ENCODE peak calls at places on chromosomes 16 and 17, in nine cellular contexts. E is tibial nerve; S is sigmoid colon; C is upper lobe of left lung; D is CD8-positive, alpha-beta T cell; U is Peyer's patch; A is transverse colon; Q is PC-3; L is CD4-positive, alpha-beta memory T cell. V is an unnamed sample. For H3K4me1, the result is how much of the 10 kb centered on the place peaks cover.

GRCh38 chr17:4742629-4743028 is 2.9 kb upstream of the CXCL16 start:
- DNase-seq in E (no peak), S (no peak), C (no peak), D (no peak), U (no peak), A (no peak), Q (no peak), L (no peak), V (no peak)

GRCh38 chr17:31517524-31517923 is 126.0 kb downstream of the RAB11FIP4 start:
- DNase-seq in E (no peak), S (no peak), C (no peak), D (no peak), U (no peak), A (no peak), Q (peak), L (no peak), V (no peak)

GRCh38 chr17:42407289-42407836 is 15.7 kb downstream of the CAVIN1 start:
- DNase-seq in E (peak), S (peak), C (peak), D (peak), U (peak), A (peak), Q (no peak), L (peak), V (peak)

GRCh38 chr17:52213451-52213850 is 54.9 kb upstream of the CA10 start:
- DNase-seq in E (no peak), S (no peak), C (no peak), D (no peak), U (no peak), A (no peak), Q (no peak), L (no peak), V (no peak)

GRCh38 chr17:11986939-11987329 is 10.3 kb downstream of the ZNF18 start:
- DNase-seq in E (no peak), S (no peak), C (no peak), D (no peak), U (no peak), A (no peak), Q (peak), L (no peak), V (no peak)

GRCh38 chr17:64661981-64662773 is at the start of gene SMURF2:
- DNase-seq in E (peak), S (peak), C (peak), D (peak), U (peak), A (peak), Q (peak), L (peak), V (peak)

GRCh38 chr17:33977729-33978514 is 277.2 kb upstream of the CCL2 start:
- DNase-seq in E (no peak), S (no peak), C (no peak), D (no peak), U (no peak), A (no peak), Q (no peak), L (no peak), V (no peak)

GRCh38 chr16:81767987-81768592 is 11.0 kb upstream of the PLCG2 start:
- DNase-seq in E (no peak), S (no peak), C (no peak), D (no peak), U (no peak), A (no peak), Q (peak), L (no peak), V (no peak)

GRCh38 chr17:57109393-57110151 is 24.5 kb downstream of the AKAP1 start:
- DNase-seq in E (no peak), S (peak), C (peak), D (no peak), U (no peak), A (peak), Q (no peak), L (no peak), V (no peak)

GRCh38 chr16:3729161-3730112 is 12.1 kb upstream of the TRAP1 start:
- DNase-seq in E (no peak), S (no peak), C (no peak), D (no peak), U (peak), A (no peak), Q (no peak), L (no peak), V (no peak)

GRCh38 chr17:48548687-48549621 is 4.0 kb upstream of the HOXB2 start:
- DNase-seq in E (no peak), S (no peak), C (no peak), D (no peak), U (no peak), A (no peak), Q (no peak), L (no peak), V (no peak)

GRCh38 chr17:48551601-48552452 is 6.9 kb upstream of the HOXB2 start:
- DNase-seq in E (no peak), S (peak), C (no peak), D (no peak), U (no peak), A (no peak), Q (no peak), L (no peak), V (peak)

GRCh38 chr17:48549909-48550308 is 5.0 kb upstream of the HOXB2 start:
- DNase-seq in E (no peak), S (peak), C (no peak), D (no peak), U (no peak), A (no peak), Q (no peak), L (no peak), V (no peak)

GRCh38 chr17:48551206-48551597 is 6.3 kb upstream of the HOXB2 start:
- DNase-seq in E (no peak), S (no peak), C (no peak), D (no peak), U (no peak), A (no peak), Q (no peak), L (no peak), V (no peak)

DNA sequence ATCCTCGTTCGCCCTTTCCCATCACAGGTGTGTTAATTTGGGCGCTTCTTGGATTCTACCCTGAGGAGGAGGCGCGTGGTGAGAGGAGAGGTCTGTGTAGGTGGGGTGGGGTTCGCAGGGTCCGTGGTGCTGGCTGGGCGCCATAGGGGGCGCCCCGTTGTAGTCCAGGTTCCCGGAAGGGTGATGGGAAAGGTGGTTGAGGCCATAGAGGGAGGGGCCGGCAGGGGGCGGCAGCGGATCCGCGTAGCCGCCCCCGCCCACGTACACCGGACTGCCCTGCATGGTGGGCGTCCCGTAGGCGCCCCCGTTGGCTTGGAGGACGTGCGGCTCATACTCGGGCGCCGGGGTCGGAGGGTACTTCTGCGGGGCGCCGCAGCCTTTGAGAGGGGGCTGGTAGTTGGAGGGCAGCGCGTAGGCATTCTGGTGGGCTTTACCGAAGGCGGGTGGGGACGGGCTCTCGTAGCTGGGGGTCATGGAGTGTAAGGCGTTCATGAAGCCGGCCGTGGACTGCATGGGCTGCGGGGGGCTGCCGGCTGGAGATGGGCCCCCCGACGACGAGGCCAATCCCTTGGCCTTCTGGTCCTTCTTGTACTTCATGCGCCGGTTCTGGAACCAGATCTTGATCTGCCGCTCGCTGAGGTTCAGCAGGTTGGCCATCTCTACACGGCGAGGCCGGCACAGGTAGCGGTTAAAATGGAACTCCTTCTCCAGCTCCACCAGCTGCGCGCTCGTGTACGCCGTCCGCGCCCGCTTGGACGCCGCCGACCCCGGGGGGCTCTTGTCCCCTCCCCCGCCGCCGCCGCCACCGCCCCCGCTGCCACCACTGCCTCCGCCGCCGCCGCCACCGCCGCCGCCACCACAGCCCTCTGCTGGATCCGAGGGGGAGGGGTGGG is 5.7 kb upstream of the HOXB2 start:
- DNase-seq in E (no peak), S (peak), C (no peak), D (no peak), U (no peak), A (no peak), Q (no peak), L (no peak), V (no peak)
- H3K27ac ChIP-seq in E (peak), S (peak), C (peak), D (no peak), U (peak), A (peak), Q (no peak), L (no peak), V (no peak)

GRCh38 chr17:422196-422930 is 69.8 kb upstream of the RPH3AL start:
- DNase-seq in E (no peak), S (no peak), C (no peak), D (no peak), U (no peak), A (no peak), Q (no peak), L (no peak), V (no peak)
- H3K4me1 ChIP-seq in E (under half), S (under half), C (under half), D (under half), U (under half), A (under half), Q (under half), L (under half), V (under half)

GRCh38 chr17:15492186-15492585 is 24.8 kb upstream of the CDRT4 start:
- DNase-seq in E (no peak), S (no peak), C (no peak), D (no peak), U (no peak), A (no peak), Q (no peak), L (no peak), V (no peak)
- H3K27ac ChIP-seq in E (peak), S (no peak), C (no peak), D (no peak), U (no peak), A (no peak), Q (peak), L (no peak), V (no peak)

DNA sequence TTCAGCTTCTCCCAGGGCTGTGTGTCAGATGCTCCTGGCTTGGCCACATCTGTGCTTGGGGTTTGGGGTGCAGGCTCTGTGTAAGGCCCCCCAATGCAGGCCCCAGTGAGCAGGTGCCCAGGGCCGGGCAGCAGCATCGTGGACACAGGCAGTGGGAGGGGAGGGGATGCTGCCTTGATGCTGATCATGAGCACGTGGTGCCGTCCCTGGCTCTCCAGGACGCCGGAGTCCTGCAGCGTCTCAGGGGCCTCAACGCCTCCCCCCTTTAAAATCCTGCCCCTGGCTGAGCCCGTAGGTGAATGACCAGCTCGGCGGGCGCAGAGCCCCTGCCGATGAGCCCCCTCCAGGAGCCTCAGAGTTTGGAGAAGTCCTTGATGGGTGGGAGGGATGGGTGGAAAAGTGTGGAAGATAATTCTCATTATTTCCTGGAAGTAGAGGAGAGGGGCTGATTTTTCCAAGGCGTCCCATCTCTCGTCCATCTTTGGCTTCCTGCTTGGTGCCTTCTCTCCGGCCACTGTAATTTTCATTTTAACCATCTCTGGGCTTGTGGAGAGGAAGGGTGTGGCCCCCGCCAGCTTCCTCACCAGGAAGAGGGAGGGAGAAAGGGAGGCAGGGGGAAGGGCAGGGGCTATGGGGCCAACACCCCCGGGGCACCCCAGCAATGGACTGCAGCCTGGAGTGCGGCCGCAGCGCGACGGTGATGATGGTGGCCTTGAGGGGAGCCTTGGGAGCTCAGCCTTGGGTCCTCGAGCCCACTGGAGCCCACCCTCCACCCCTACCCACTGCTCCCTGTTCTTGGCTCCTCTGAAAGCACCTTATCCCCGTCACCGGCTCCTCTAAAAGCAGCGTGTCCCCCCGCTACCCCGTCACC is 9.3 kb downstream of the METRNL start:
- DNase-seq in E (no peak), S (no peak), C (no peak), D (no peak), U (no peak), A (no peak), Q (no peak), L (no peak), V (no peak)
- H3K4me1 ChIP-seq in E (half or more), S (under half), C (half or more), D (under half), U (half or more), A (half or more), Q (under half), L (under half), V (under half)

GRCh38 chr17:48555616-48556533 is 11.0 kb upstream of the HOXB2 start:
- DNase-seq in E (no peak), S (peak), C (no peak), D (no peak), U (no peak), A (no peak), Q (peak), L (no peak), V (peak)

GRCh38 chr17:48553837-48554236 is 8.9 kb upstream of the HOXB2 start:
- DNase-seq in E (no peak), S (no peak), C (no peak), D (no peak), U (no peak), A (no peak), Q (no peak), L (no peak), V (no peak)

GRCh38 chr17:48555183-48555615 is 10.3 kb upstream of the HOXB2 start:
- DNase-seq in E (no peak), S (no peak), C (no peak), D (no peak), U (no peak), A (no peak), Q (peak), L (no peak), V (peak)

GRCh38 chr17:48553190-48553547 is 8.3 kb upstream of the HOXB2 start:
- DNase-seq in E (no peak), S (peak), C (no peak), D (no peak), U (no peak), A (no peak), Q (no peak), L (no peak), V (no peak)

DNA sequence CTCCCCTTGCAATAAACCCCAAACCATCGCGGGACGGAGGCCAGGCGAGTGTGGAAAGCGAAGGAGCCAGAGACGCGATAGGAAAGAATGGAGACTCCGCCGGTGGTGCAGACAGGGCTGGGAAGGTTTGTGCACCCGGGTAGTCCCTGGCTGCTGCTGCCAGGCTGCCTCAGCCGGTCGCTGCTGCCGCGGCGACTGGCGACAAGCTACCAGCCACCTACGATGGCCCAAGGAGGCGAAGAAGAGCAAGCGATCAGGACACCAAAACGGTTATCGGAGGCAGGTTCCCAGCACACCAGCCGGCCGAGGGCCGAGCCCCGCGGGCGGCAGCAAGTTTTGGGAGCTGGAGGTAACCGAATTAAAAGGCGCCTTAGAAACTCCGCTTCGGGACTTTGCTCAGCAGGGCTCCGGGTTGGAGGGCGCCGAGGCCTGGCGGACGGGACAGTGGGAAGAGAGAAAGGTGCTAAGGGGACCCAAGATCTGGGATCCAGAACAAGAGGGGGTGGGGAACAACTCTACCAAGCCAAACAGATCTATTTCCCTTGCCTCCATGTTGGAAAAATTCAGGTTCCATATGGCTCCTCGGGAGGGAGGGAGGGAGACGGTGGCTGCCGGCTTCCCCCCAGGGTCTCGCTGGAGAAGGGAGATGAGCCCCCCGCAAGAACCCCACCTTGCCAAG is 9.6 kb upstream of the HOXB2 start:
- DNase-seq in E (no peak), S (peak), C (no peak), D (no peak), U (no peak), A (no peak), Q (no peak), L (no peak), V (no peak)
- H3K27ac ChIP-seq in E (peak), S (peak), C (peak), D (no peak), U (peak), A (peak), Q (peak), L (no peak), V (no peak)

GRCh38 chr16:77916111-77916510 is 106.2 kb upstream of the CLEC3A start:
- DNase-seq in E (no peak), S (no peak), C (no peak), D (no peak), U (no peak), A (no peak), Q (no peak), L (no peak), V (no peak)
- H3K4me1 ChIP-seq in E (under half), S (under half), C (under half), D (under half), U (under half), A (under half), Q (under half), L (under half), V (under half)

GRCh38 chr17:17258011-17258410 is 21.0 kb upstream of the FLCN start:
- DNase-seq in E (no peak), S (no peak), C (no peak), D (no peak), U (peak), A (no peak), Q (no peak), L (no peak), V (no peak)

GRCh38 chr17:17253445-17253844 is 16.5 kb upstream of the FLCN start:
- DNase-seq in E (no peak), S (no peak), C (no peak), D (no peak), U (peak), A (no peak), Q (no peak), L (peak), V (no peak)

GRCh38 chr17:17258998-17259397 is 22.0 kb upstream of the FLCN start:
- DNase-seq in E (no peak), S (no peak), C (no peak), D (no peak), U (peak), A (no peak), Q (no peak), L (no peak), V (no peak)

GRCh38 chr17:17254026-17254425 is 17.1 kb upstream of the FLCN start:
- DNase-seq in E (no peak), S (no peak), C (no peak), D (no peak), U (no peak), A (no peak), Q (no peak), L (no peak), V (no peak)

GRCh38 chr17:17256316-17256715 is 19.3 kb upstream of the FLCN start:
- DNase-seq in E (no peak), S (no peak), C (no peak), D (no peak), U (no peak), A (no peak), Q (no peak), L (no peak), V (no peak)
- H3K27ac ChIP-seq in E (no peak), S (no peak), C (no peak), D (no peak), U (no peak), A (no peak), Q (no peak), L (no peak), V (no peak)

DNA sequence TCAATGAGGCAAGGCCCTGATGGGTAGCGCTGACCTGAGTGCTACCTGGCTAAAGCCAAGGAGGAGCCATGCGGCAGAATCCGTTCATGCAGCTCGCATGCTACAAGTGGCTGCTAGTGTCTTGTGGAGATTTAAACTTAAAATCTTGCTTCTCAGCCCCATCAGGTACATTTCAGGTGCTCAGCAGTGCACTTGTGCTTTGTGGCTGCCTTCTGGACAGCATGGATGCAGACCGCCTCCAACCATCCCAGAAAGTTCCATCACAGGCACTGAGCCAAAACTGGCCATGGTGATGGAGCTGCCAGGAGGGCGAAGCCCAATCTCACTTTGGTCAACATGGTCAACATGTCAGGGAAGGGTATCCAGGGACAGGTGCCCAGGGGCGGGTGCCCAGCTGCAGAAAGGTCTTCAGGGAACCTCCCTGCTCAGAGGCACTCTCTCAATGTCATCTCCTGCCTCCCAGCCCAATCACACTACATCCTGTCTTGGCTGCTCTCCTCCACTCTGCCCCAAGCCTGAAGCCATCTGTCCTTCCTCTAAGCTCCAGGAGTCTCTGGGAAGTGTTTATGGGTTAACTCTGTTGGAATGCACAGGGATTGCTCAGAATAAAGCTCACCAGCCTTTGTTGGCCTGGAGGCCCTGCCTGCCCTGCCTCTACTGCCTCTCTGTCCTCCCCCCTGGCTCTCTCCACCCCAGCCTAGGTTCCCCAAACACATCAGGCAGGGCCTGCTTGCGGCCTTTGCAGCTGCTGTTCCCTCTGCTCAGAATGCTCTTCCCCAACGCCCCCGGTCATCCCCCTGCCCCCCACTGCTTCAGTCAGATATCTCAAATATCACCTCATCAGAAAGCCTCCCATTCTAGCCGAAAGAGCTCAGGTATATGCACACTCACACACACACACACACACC is 18.3 kb upstream of the TNFRSF13B start:
- DNase-seq in E (no peak), S (peak), C (no peak), D (no peak), U (peak), A (no peak), Q (peak), L (no peak), V (no peak)
- H3K4me1 ChIP-seq in E (under half), S (under half), C (under half), D (under half), U (under half), A (under half), Q (under half), L (under half), V (under half)

DNA sequence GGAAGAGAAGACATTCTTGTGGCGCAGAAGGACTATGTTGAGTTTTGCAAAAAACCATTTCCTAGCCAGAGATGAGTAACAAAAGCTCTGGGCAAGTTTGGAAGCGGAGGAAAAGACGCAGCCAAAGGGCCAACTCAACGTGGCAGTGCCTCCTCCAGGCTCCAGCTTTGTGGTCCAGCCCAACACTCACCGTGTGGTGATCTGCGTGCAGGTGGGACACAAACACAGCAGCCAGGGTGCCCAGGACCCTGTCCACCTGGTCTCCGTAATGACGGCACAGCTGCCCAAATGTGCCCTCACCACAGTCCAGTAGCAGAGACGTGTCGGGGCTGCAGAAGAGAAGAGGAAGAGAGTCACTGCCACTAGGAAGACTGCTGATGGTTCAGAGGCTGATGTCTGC is 21.5 kb downstream of the ELAC2 start:
- DNase-seq in E (no peak), S (peak), C (no peak), D (no peak), U (no peak), A (no peak), Q (no peak), L (no peak), V (no peak)
- H3K27ac ChIP-seq in E (no peak), S (no peak), C (no peak), D (no peak), U (no peak), A (no peak), Q (no peak), L (no peak), V (no peak)

V was measured in CD8-positive, alpha-beta memory T cell.